ENCODE peak calls at places on chromosomes 5 and 9, in five cellular contexts. P is WERI-Rb-1, W is PC-9, Q is pancreas, K is brain microvascular endothelial cell. I is an unnamed sample.

GRCh38 chr9:94885854-94886447 is 159.5 kb downstream of the AOPEP start:
- DNase-seq in P (no peak), W (no peak), Q (no peak), K (no peak), I (no peak)

GRCh38 chr5:72288923-72289322 is 31.1 kb downstream of the MRPS27 start:
- DNase-seq in P (no peak), W (no peak), Q (no peak), K (no peak), I (no peak)

GRCh38 chr5:143674469-143674786 is 137.5 kb upstream of the HMHB1 start:
- DNase-seq in P (no peak), W (no peak), Q (no peak), K (no peak), I (no peak)

GRCh38 chr9:16543225-16543624 is 327.2 kb downstream of the BNC2 start:
- DNase-seq in P (no peak), W (no peak), Q (no peak), K (no peak), I (no peak)

GRCh38 chr5:91690921-91691320 is 307.8 kb upstream of the ARRDC3 start:
- DNase-seq in P (no peak), W (no peak), Q (no peak), K (peak; percentile 24), I (no peak)

GRCh38 chr5:36242534-36243144 is 914 bp upstream of the NADK2 start:
- DNase-seq in P (no peak), W (no peak), Q (peak; percentile 27), K (no peak), I (no peak)

GRCh38 chr5:24819841-24820240 is 175.1 kb upstream of the CDH10 start:
- DNase-seq in P (no peak), W (no peak), Q (no peak), K (no peak), I (no peak)

GRCh38 chr5:55343107-55343506 is 35.3 kb downstream of the MTREX start:
- DNase-seq in P (no peak), W (no peak), Q (no peak), K (no peak), I (no peak)

DNA sequence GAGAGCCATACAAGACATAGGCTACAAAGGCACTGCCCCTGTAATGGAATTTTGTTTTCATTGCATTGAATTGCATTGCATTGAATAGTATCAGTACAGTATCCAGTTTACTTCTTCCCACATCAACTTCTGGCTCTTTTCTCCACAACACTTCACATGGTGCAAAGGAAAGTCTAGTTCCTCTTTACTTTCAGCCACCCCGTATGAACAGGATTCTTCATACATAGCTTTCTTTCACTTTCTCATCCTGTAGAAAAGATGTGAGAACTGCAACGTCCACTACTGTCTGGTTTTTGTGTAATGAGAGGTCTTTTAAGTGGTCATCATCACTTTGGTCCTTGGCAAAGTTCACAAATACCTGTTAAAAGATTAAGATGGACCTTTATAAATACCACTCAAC is 20.2 kb downstream of the NIPSNAP3B start:
- DNase-seq in P (no peak), W (no peak), Q (no peak), K (no peak), I (no peak)
- H3K36me3 ChIP-seq in P (no peaks in the 10 kb centered on the region), W (peaks cover 59% of the 10 kb centered on the region), Q (no peaks in the 10 kb centered on the region), K (peaks cover 70% of the 10 kb centered on the region), I (peaks cover 12% of the 10 kb centered on the region)

DNA sequence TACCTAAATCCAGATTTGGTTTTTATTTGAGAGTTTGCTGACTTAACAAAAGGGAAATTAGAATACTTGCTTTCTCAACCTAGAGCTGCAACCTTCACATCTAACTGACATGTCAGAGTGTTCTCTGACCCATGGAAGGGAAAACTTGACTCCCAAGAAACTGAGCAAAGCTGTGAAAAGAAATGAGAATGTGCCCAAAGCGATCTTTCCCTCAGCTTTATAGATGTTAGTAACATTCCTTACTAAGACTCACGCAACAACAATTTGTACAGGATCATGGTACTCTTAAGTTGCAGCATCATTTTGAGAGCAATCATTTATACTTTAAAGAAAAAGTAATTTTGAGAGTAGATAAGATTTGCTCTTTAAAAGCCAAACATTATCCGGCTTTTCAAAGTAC is 117.0 kb upstream of the FBXL7 start:
- DNase-seq in P (no peak), W (no peak), Q (no peak), K (no peak), I (no peak)
- TF ChIP-seq CTCF in P (no peak), W (no peak), Q (no peak), K (no peak), I (no peak)

GRCh38 chr5:66186108-66186507 is 42.0 kb downstream of the SREK1 start:
- DNase-seq in P (no peak), W (no peak), Q (no peak), K (no peak), I (no peak)
- H3K4me3 ChIP-seq in P (no peak overlapping the region), W (no peak overlapping the region), Q (no peak overlapping the region), K (no peak overlapping the region), I (no peak overlapping the region)

DNA sequence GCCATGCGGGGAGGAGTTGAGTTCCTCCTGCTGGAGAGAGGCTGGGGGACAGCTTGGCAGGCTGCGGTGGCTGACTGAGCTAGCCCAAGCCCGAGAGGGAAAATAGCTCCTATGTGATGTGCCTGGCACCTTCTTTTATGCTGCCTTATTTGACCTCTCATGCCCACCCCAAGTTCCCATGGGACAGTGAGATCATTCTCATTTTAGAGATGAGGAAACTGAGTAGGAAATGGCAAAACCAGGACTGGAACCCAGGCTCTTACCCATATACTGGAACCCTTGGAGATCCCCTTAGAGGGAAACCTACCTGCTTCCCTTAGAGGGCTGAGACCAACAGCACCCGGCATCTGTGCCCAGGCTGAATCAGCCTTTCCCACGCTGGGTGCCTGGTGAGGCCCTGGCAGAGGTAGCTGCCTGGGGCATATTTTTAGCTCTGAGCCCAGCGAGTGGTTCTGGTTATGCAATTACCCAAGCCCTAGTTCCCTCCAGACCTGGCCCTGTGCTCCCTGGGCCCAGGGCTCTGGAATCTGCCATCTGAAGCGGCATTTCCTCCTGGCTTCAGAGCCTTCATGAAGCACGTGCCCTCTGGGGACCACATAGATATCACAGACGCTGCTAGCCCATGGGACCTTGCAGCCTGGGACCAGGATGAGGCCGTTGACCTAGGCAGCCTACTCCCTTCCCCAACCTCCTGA is 23.6 kb downstream of the COL27A1 start:
- DNase-seq in P (no peak), W (no peak), Q (peak; percentile 48), K (no peak), I (no peak)
- H3K36me3 ChIP-seq in P (peaks cover 40% of the 10 kb centered on the region), W (no peaks in the 10 kb centered on the region), Q (no peaks in the 10 kb centered on the region), K (no peaks in the 10 kb centered on the region), I (no peaks in the 10 kb centered on the region)

DNA sequence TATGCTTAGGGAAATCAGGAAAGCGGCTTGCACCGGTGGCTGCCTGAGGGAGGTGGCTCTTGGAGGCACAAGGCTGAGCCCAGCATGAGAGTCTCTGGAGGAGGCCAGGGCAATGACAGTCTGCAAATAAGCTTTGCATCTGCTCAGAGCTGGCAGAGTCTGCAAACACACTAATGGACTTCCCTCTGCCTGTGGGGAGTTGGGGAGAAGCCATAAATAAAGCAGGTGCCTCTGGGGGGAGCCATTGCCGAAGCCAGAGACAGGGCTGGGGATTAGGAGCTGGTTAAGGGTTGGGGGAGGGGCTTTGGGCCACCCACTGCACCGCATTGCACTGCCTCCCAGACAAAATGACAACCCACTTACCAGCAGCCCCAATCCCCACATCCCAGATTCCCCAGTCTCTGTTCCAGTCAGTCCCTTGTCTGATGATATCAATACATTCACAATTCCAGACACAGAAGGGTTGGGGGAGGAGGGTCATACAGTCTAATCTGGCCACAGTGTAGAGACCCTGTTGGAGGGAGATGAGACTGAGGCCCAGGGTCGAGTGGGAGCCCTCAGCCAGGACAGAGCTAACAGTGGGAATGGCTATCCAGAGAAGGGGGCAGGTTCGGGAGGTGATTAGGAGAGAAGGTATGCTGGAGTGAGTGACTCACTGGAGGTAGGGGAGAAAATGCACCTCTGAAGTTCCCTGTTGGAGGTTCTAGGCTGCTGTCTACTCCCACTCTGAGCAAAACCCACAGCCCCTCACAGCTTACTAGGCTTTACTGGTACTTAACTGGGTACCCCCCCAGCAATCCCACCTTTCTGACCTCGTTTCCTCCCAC is 53.7 kb downstream of the PAX5 start:
- DNase-seq in P (peak; percentile 88), W (no peak), Q (no peak), K (no peak), I (no peak)
- TF ChIP-seq CTCF in P (peak; percentile 68), W (no peak), Q (no peak), K (peak; percentile 6), I (no peak)

GRCh38 chr5:119345861-119346260 is 10.0 kb upstream of the TNFAIP8 start:
- DNase-seq in P (no peak), W (no peak), Q (no peak), K (no peak), I (no peak)
- H3K4me3 ChIP-seq in P (no peak overlapping the region), W (no peak overlapping the region), Q (no peak overlapping the region), K (no peak overlapping the region), I (no peak overlapping the region)

I was measured in RWPE2.